ENCODE peak calls at places on chromosomes 3 and 15, in four cellular contexts. One of them, this sample, is unnamed.

GRCh38 chr15:63244976-63245645 is 32.3 kb upstream of the APH1B start:
- DNase-seq in lung: no peak
- DNase-seq in right cardiac atrium: no peak
- DNase-seq in astrocyte: peak; percentile 49
- DNase-seq in this sample: no peak

GRCh38 chr15:43776101-43776717 is 557 bp downstream of the ELL3 start:
- DNase-seq in lung: no peak
- DNase-seq in right cardiac atrium: peak; percentile 68
- DNase-seq in astrocyte: no peak
- DNase-seq in this sample: peak; percentile 21

GRCh38 chr3:186099178-186099577 is 9.7 kb downstream of the ETV5 start:
- DNase-seq in lung: peak; percentile 53
- DNase-seq in right cardiac atrium: peak; percentile 85
- DNase-seq in astrocyte: peak; percentile 55
- DNase-seq in this sample: no peak

GRCh38 chr3:195198424-195199346 is 72.3 kb downstream of the XXYLT1 start:
- DNase-seq in lung: no peak
- DNase-seq in right cardiac atrium: no peak
- DNase-seq in astrocyte: no peak
- DNase-seq in this sample: no peak

GRCh38 chr3:36540898-36541518 is 160.7 kb downstream of the STAC start:
- DNase-seq in lung: no peak
- DNase-seq in right cardiac atrium: no peak
- DNase-seq in astrocyte: peak; percentile 27
- DNase-seq in this sample: peak; percentile 15

GRCh38 chr3:127551178-127551577 is 39.4 kb downstream of the TPRA1 start:
- DNase-seq in lung: no peak
- DNase-seq in right cardiac atrium: no peak
- DNase-seq in astrocyte: no peak
- DNase-seq in this sample: no peak

GRCh38 chr15:31461375-31461774 is 134.7 kb downstream of the KLF13 start:
- DNase-seq in lung: no peak
- DNase-seq in right cardiac atrium: no peak
- DNase-seq in astrocyte: no peak
- DNase-seq in this sample: no peak

GRCh38 chr3:186571644-186572013 is 1.1 kb downstream of the DNAJB11 start:
- DNase-seq in lung: no peak
- DNase-seq in right cardiac atrium: no peak
- DNase-seq in astrocyte: no peak
- DNase-seq in this sample: no peak

GRCh38 chr3:133135303-133135702 is 97.1 kb downstream of the TMEM108 start:
- DNase-seq in lung: no peak
- DNase-seq in right cardiac atrium: no peak
- DNase-seq in astrocyte: no peak
- DNase-seq in this sample: no peak

GRCh38 chr15:62503451-62503850 is 338.4 kb upstream of the C2CD4B start:
- DNase-seq in lung: no peak
- DNase-seq in right cardiac atrium: no peak
- DNase-seq in astrocyte: no peak
- DNase-seq in this sample: no peak

GRCh38 chr15:71461748-71462147 is 346.5 kb downstream of the THSD4 start:
- DNase-seq in lung: no peak
- DNase-seq in right cardiac atrium: no peak
- DNase-seq in astrocyte: no peak
- DNase-seq in this sample: no peak

GRCh38 chr3:184156522-184156955 is 1.4 kb downstream of the DVL3 start:
- DNase-seq in lung: no peak
- DNase-seq in right cardiac atrium: peak; percentile 89
- DNase-seq in astrocyte: peak; percentile 36
- DNase-seq in this sample: no peak

GRCh38 chr15:68574051-68574450 is 4.7 kb upstream of the CORO2B start:
- DNase-seq in lung: no peak
- DNase-seq in right cardiac atrium: no peak
- DNase-seq in astrocyte: no peak
- DNase-seq in this sample: no peak

GRCh38 chr15:26772588-26773484 is at the start of gene GABRB3:
- DNase-seq in lung: peak; percentile 40
- DNase-seq in right cardiac atrium: peak; percentile 90
- DNase-seq in astrocyte: no peak
- DNase-seq in this sample: no peak

GRCh38 chr15:80325206-80325605 is 73.2 kb upstream of the CTXND1 start:
- DNase-seq in lung: no peak
- DNase-seq in right cardiac atrium: no peak
- DNase-seq in astrocyte: no peak
- DNase-seq in this sample: no peak

GRCh38 chr15:32908135-32908801 is 190.5 kb downstream of the GREM1 start:
- DNase-seq in lung: no peak
- DNase-seq in right cardiac atrium: peak; percentile 50
- DNase-seq in astrocyte: peak; percentile 43
- DNase-seq in this sample: no peak

GRCh38 chr15:31367021-31367729 is 40.5 kb downstream of the KLF13 start:
- DNase-seq in lung: no peak
- DNase-seq in right cardiac atrium: peak; percentile 86
- DNase-seq in astrocyte: no peak
- DNase-seq in this sample: no peak

GRCh38 chr15:58475573-58476524 is 44.1 kb downstream of the LIPC start:
- DNase-seq in lung: no peak
- DNase-seq in right cardiac atrium: peak; percentile 59
- DNase-seq in astrocyte: peak; percentile 82
- DNase-seq in this sample: peak; percentile 28

GRCh38 chr3:195125646-195126045 is 145.3 kb downstream of the XXYLT1 start:
- DNase-seq in lung: no peak
- DNase-seq in right cardiac atrium: peak; percentile 42
- DNase-seq in astrocyte: no peak
- DNase-seq in this sample: no peak

GRCh38 chr3:58383904-58384303 is 49.7 kb downstream of the PDHB start:
- DNase-seq in lung: peak; percentile 29
- DNase-seq in right cardiac atrium: no peak
- DNase-seq in astrocyte: peak; percentile 100
- DNase-seq in this sample: peak; percentile 99

GRCh38 chr3:125117631-125118191 is 61.9 kb upstream of the HEG1 start:
- DNase-seq in lung: no peak
- DNase-seq in right cardiac atrium: no peak
- DNase-seq in astrocyte: peak; percentile 61
- DNase-seq in this sample: no peak

GRCh38 chr3:194311000-194311399 is 40.1 kb downstream of the CPN2 start:
- DNase-seq in lung: no peak
- DNase-seq in right cardiac atrium: no peak
- DNase-seq in astrocyte: no peak
- DNase-seq in this sample: no peak

GRCh38 chr3:13655074-13655913 is 106.4 kb downstream of the FBLN2 start:
- DNase-seq in lung: no peak
- DNase-seq in right cardiac atrium: peak; percentile 87
- DNase-seq in astrocyte: peak; percentile 14
- DNase-seq in this sample: no peak

GRCh38 chr3:150472421-150472820 is 64.3 kb downstream of the TSC22D2 start:
- DNase-seq in lung: no peak
- DNase-seq in right cardiac atrium: no peak
- DNase-seq in astrocyte: no peak
- DNase-seq in this sample: no peak

GRCh38 chr3:172313671-172314070 is 134.6 kb downstream of the GHSR start:
- DNase-seq in lung: no peak
- DNase-seq in right cardiac atrium: no peak
- DNase-seq in astrocyte: peak; percentile 22
- DNase-seq in this sample: peak; percentile 42

GRCh38 chr3:101193957-101194356 is 126.4 kb downstream of the IMPG2 start:
- DNase-seq in lung: no peak
- DNase-seq in right cardiac atrium: no peak
- DNase-seq in astrocyte: peak; percentile 51
- DNase-seq in this sample: peak; percentile 78

GRCh38 chr15:47349179-47349578 is 368.1 kb upstream of the SEMA6D start:
- DNase-seq in lung: no peak
- DNase-seq in right cardiac atrium: no peak
- DNase-seq in astrocyte: no peak
- DNase-seq in this sample: peak; percentile 60

GRCh38 chr3:86995537-86995936 is 4.6 kb upstream of the VGLL3 start:
- DNase-seq in lung: no peak
- DNase-seq in right cardiac atrium: no peak
- DNase-seq in astrocyte: peak; percentile 92
- DNase-seq in this sample: peak; percentile 55

GRCh38 chr15:85627245-85627935 is 167.3 kb downstream of the KLHL25 start:
- DNase-seq in lung: no peak
- DNase-seq in right cardiac atrium: no peak
- DNase-seq in astrocyte: no peak
- DNase-seq in this sample: no peak

GRCh38 chr15:85625856-85626255 is 168.9 kb downstream of the KLHL25 start:
- DNase-seq in lung: no peak
- DNase-seq in right cardiac atrium: no peak
- DNase-seq in astrocyte: peak; percentile 93
- DNase-seq in this sample: peak; percentile 40

GRCh38 chr15:85624241-85624855 is 170.4 kb downstream of the KLHL25 start:
- DNase-seq in lung: no peak
- DNase-seq in right cardiac atrium: no peak
- DNase-seq in astrocyte: no peak
- DNase-seq in this sample: no peak

GRCh38 chr15:85623648-85624047 is 171.1 kb downstream of the KLHL25 start:
- DNase-seq in lung: no peak
- DNase-seq in right cardiac atrium: no peak
- DNase-seq in astrocyte: peak; percentile 57
- DNase-seq in this sample: no peak

DNA sequence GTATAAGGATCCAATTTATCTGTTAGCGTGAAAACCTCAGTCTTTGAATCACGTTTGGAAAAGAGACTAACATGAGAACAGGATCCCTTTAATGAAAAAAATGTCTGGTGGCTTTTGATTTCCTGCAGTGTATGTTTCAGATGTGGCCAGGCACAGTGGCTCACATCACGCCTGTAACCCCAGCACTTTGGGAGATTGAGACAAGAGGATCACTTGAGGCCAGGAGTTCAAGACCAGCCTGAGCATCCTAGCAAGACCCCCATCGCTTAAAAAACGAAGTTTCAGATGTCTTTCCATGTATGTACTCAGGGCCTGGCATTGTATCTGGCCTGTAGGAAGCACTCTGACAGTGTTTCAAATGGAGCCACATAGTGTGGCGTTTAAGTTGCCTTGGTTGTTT is 169.3 kb downstream of the KLHL25 start:
- DNase-seq in lung: no peak
- DNase-seq in right cardiac atrium: no peak
- DNase-seq in astrocyte: no peak
- DNase-seq in this sample: no peak
- H3K4me1 ChIP-seq in lung: peaks cover 5% of the 10 kb centered on the region
- H3K4me1 ChIP-seq in right cardiac atrium: peaks cover 10% of the 10 kb centered on the region
- H3K4me1 ChIP-seq in astrocyte: peaks cover 42% of the 10 kb centered on the region
- H3K4me1 ChIP-seq in this sample: no peaks in the 10 kb centered on the region

DNA sequence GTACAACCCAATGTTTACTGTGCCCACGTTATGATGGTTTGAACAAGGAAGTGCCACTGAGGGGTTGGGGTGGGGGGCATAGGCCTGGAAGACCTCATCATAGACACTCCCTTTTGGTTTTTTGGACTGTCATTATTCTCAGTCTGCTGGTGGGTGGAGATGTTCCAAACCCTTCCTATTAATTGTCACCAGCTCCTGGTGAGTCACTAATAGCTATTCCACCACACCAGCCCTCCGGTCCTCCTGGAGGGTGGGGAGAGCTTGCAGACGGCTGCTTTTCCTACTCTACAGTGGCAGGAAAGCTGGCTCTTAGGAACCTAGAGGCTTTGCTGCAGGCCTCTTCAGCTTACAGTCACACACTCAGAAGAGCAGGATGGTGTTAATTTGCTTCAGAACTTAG is 9.0 kb upstream of the COPG1 start:
- DNase-seq in lung: no peak
- DNase-seq in right cardiac atrium: no peak
- DNase-seq in astrocyte: no peak
- DNase-seq in this sample: no peak
- H3K27ac ChIP-seq in lung: peak overlapping the region; percentile 66
- H3K27ac ChIP-seq in right cardiac atrium: no peak overlapping the region
- H3K27ac ChIP-seq in astrocyte: no peak overlapping the region
- H3K27ac ChIP-seq in this sample: no peak overlapping the region

GRCh38 chr3:23805228-23805880 is 401 bp upstream of the UBE2E1 start:
- DNase-seq in lung: no peak
- DNase-seq in right cardiac atrium: no peak
- DNase-seq in astrocyte: no peak
- DNase-seq in this sample: no peak

GRCh38 chr3:23805881-23806321 is at the start of gene UBE2E1:
- DNase-seq in lung: peak; percentile 76
- DNase-seq in right cardiac atrium: peak; percentile 92
- DNase-seq in astrocyte: peak; percentile 55
- DNase-seq in this sample: peak; percentile 30

GRCh38 chr3:23804441-23805227 is 1.1 kb upstream of the UBE2E1 start:
- DNase-seq in lung: no peak
- DNase-seq in right cardiac atrium: no peak
- DNase-seq in astrocyte: no peak
- DNase-seq in this sample: no peak

GRCh38 chr3:23807161-23808015 is 1.6 kb downstream of the UBE2E1 start:
- DNase-seq in lung: no peak
- DNase-seq in right cardiac atrium: no peak
- DNase-seq in astrocyte: peak; percentile 19
- DNase-seq in this sample: no peak

DNA sequence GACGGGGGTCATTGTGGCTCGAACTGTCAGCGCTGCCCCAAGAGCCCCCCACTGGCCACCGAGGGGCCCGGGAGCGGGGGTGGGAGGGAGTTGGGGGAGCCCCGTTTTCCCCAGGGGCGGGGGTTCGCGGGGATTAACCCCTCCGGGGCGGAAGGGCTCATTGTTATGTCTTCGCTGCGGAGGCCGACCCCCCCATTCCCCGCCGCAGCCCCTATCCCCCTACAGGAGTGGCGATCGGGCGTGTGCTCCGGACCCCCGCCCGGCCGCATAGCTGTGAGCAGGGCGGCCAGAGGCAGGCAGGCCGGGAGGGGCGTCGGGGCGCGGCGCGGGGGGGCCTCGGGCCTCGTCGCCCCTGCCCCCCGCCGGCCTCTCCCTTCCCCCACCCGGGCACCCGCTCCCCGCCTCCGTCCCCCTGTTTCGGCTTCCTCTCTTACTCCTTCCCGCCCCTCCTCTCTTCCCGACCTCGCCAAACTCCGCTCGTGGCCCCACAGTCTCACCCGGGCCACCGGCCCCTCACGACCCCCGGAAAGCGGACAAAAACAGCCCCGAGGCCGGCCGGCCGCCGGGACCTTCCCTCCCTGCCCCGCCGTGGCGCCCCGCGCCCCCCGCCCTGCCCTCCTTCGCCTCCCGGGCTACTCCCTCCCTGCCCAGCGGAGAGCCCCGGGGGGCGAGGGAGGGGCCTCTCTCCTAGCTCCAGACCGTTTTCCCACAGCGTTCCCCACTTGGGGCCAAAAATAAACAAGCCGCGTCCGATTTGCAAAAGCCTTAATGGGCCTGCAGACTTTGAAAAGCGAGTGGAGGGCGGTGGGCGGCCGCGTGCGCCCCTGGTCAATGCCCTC is 786 bp downstream of the UBE2E1 start:
- DNase-seq in lung: peak; percentile 29
- DNase-seq in right cardiac atrium: peak; percentile 75
- DNase-seq in astrocyte: no peak
- DNase-seq in this sample: no peak
- H3K4me1 ChIP-seq in lung: peaks cover 2% of the 10 kb centered on the region
- H3K4me1 ChIP-seq in right cardiac atrium: no peaks in the 10 kb centered on the region
- H3K4me1 ChIP-seq in astrocyte: peaks cover 13% of the 10 kb centered on the region
- H3K4me1 ChIP-seq in this sample: peaks cover 14% of the 10 kb centered on the region

DNA sequence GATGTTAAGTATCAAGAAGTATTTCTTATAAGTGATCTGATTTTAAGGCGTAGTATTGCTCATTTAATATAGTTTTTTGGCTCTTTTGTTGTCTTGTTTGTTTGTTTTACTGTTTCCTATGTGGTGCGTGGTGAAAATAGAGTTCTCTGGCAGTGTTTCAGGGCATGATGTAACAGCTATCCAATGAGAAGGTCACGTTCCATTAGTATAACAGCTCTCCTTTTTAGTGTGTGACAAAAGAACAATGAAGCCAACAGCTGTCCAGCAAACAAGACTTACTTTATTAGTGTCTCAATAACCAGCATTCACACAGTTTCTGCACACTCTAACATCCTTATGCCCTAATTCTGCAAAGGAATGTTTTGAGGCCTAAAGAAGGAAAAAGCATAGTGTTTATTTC is 127.9 kb downstream of the SLC25A26 start:
- DNase-seq in lung: no peak
- DNase-seq in right cardiac atrium: no peak
- DNase-seq in astrocyte: no peak
- DNase-seq in this sample: no peak
- H3K27ac ChIP-seq in lung: no peak overlapping the region
- H3K27ac ChIP-seq in right cardiac atrium: no peak overlapping the region
- H3K27ac ChIP-seq in astrocyte: no peak overlapping the region
- H3K27ac ChIP-seq in this sample: no peak overlapping the region

This sample was measured in foreskin keratinocyte.